ENCODE peak calls at places on chromosome 7, in nine cellular contexts. F, U, A, T, V, X, J, N and I are unnamed samples.

GRCh38 chr7:120168066-120168465 is 104.9 kb upstream of the KCND2 start:
- DNase-seq in V (no peak), U (no peak), T (no peak), N (no peak), X (no peak), A (peak), J (no peak), F (peak), I (no peak)

GRCh38 chr7:104039363-104039762 is 49.9 kb upstream of the RELN start:
- DNase-seq in N (no peak), F (no peak), V (no peak), T (no peak), X (no peak), U (no peak), A (no peak), J (no peak), I (no peak)

GRCh38 chr7:17132726-17133125 is 165.7 kb upstream of the AHR start:
- DNase-seq in A (no peak), T (no peak), U (no peak), X (no peak), F (no peak), V (no peak), N (peak), J (no peak), I (no peak)

GRCh38 chr7:54814401-54814800 is 55.4 kb upstream of the SEC61G start:
- DNase-seq in U (no peak), X (no peak), J (peak), F (peak), N (peak), V (no peak), A (no peak), T (no peak), I (no peak)

GRCh38 chr7:49295136-49295535 is 370.8 kb downstream of the CDC14C start:
- DNase-seq in N (peak), A (peak), X (no peak), V (peak), F (peak), J (no peak), T (no peak), U (no peak), I (peak)

GRCh38 chr7:127809285-127809702 is 157.3 kb downstream of the SND1 start:
- DNase-seq in T (no peak), V (no peak), F (peak), U (no peak), X (no peak), A (peak), N (peak), J (no peak), I (peak)

GRCh38 chr7:23106801-23107713 is 1.5 kb downstream of the KLHL7 start:
- DNase-seq in A (peak), F (no peak), T (no peak), J (no peak), U (no peak), V (no peak), N (peak), X (no peak), I (no peak)

GRCh38 chr7:129612112-129613015 is 844 bp downstream of the NRF1 start:
- DNase-seq in U (peak), A (peak), T (peak), F (peak), N (peak), J (peak), V (no peak), X (peak), I (peak)

GRCh38 chr7:67525588-67525987 is 529.0 kb downstream of the TYW1 start:
- DNase-seq in U (no peak), T (no peak), X (no peak), V (no peak), J (no peak), F (no peak), N (no peak), A (no peak), I (no peak)

GRCh38 chr7:87413951-87414381 is 61.5 kb downstream of the ABCB4 start:
- DNase-seq in V (no peak), X (no peak), J (no peak), N (peak), A (peak), U (no peak), F (peak), T (no peak), I (peak)

GRCh38 chr7:637826-638225 is 88.7 kb upstream of the DNAAF5 start:
- DNase-seq in X (no peak), T (no peak), J (no peak), N (no peak), U (no peak), F (no peak), A (no peak), V (no peak), I (no peak)

GRCh38 chr7:44377681-44378421 is 52.5 kb upstream of the CAMK2B start:
- DNase-seq in N (no peak), U (peak), T (no peak), F (peak), A (peak), J (no peak), X (no peak), V (no peak), I (no peak)

GRCh38 chr7:22373388-22373787 is 16.4 kb upstream of the RAPGEF5 start:
- DNase-seq in N (no peak), U (no peak), A (no peak), X (no peak), J (no peak), T (no peak), V (no peak), F (no peak), I (no peak)

GRCh38 chr7:105693576-105693975 is 112.3 kb upstream of the EFCAB10 start:
- DNase-seq in A (no peak), N (no peak), U (no peak), J (no peak), F (no peak), V (no peak), T (no peak), X (no peak), I (no peak)

GRCh38 chr7:94449151-94449725 is 54.5 kb downstream of the COL1A2 start:
- DNase-seq in V (no peak), F (peak), X (no peak), N (peak), U (peak), A (peak), J (no peak), T (no peak), I (peak)

GRCh38 chr7:138076196-138076595 is at the start of gene AKR1D1:
- DNase-seq in U (no peak), T (no peak), N (no peak), V (no peak), A (no peak), X (no peak), J (no peak), F (no peak), I (no peak)

GRCh38 chr7:107213945-107214344 is 45.1 kb downstream of the HBP1 start:
- DNase-seq in U (no peak), A (no peak), X (no peak), V (no peak), N (no peak), T (no peak), J (no peak), F (no peak), I (no peak)

GRCh38 chr7:13017325-13017853 is 330.0 kb downstream of the ARL4A start:
- DNase-seq in U (no peak), J (no peak), F (peak), A (peak), V (peak), T (no peak), X (no peak), N (peak), I (peak)

GRCh38 chr7:155227004-155227787 is 70.5 kb upstream of the INSIG1 start:
- DNase-seq in V (no peak), T (no peak), F (no peak), U (no peak), A (no peak), J (no peak), X (no peak), N (no peak), I (no peak)

GRCh38 chr7:109552017-109552416 is 982.3 kb downstream of the DNAJB9 start:
- DNase-seq in U (no peak), N (peak), F (no peak), A (no peak), X (no peak), J (no peak), V (no peak), T (no peak), I (peak)

GRCh38 chr7:10412426-10413019 is 561.1 kb upstream of the PHF14 start:
- DNase-seq in T (peak), U (peak), V (peak), X (no peak), A (peak), F (peak), N (peak), J (no peak), I (peak)

GRCh38 chr7:98329100-98329871 is 47.8 kb downstream of the BRI3 start:
- DNase-seq in A (no peak), N (no peak), X (no peak), F (no peak), J (no peak), V (no peak), U (no peak), T (no peak), I (no peak)

GRCh38 chr7:158740657-158741293 is 36.2 kb upstream of the NCAPG2 start:
- DNase-seq in J (peak), F (no peak), T (no peak), N (no peak), X (no peak), V (no peak), A (peak), U (no peak), I (no peak)

GRCh38 chr7:9242604-9243003 is 809.2 kb downstream of the NXPH1 start:
- DNase-seq in A (no peak), F (no peak), V (no peak), X (no peak), U (no peak), N (no peak), J (no peak), T (no peak), I (no peak)

GRCh38 chr7:101564778-101565211 is 64.3 kb downstream of the MYL10 start:
- DNase-seq in A (peak), N (peak), F (peak), T (no peak), V (no peak), X (no peak), U (no peak), J (no peak), I (peak)

GRCh38 chr7:151366872-151367207 is 25.2 kb downstream of the NUB1 start:
- DNase-seq in V (no peak), X (no peak), N (no peak), U (no peak), T (no peak), A (no peak), J (no peak), F (peak), I (no peak)

GRCh38 chr7:44307301-44307900 is 18.0 kb downstream of the CAMK2B start:
- DNase-seq in J (peak), X (no peak), U (peak), V (peak), F (peak), N (peak), T (no peak), A (peak), I (peak)

GRCh38 chr7:14635955-14636354 is 266.6 kb downstream of the DGKB start:
- DNase-seq in A (no peak), V (no peak), N (no peak), F (no peak), U (no peak), T (no peak), X (no peak), J (no peak), I (no peak)

GRCh38 chr7:158863611-158864506 is 7.5 kb downstream of the DYNC2I1 start:
- DNase-seq in U (no peak), T (peak), N (peak), F (peak), X (peak), V (peak), J (peak), A (peak), I (peak)

GRCh38 chr7:155360495-155361362 is 63.1 kb downstream of the INSIG1 start:
- DNase-seq in U (peak), F (no peak), X (no peak), J (no peak), T (no peak), A (no peak), V (no peak), N (no peak), I (no peak)

GRCh38 chr7:111108526-111108925 is 17.6 kb downstream of the LRRN3 start:
- DNase-seq in X (no peak), N (peak), J (no peak), A (peak), V (peak), T (no peak), U (no peak), F (peak), I (no peak)

GRCh38 chr7:100726998-100727761 is 6.2 kb upstream of the ZAN start:
- DNase-seq in U (no peak), T (no peak), V (no peak), A (peak), F (peak), J (no peak), X (no peak), N (no peak), I (no peak)

GRCh38 chr7:158458096-158458495 is 129.5 kb downstream of the PTPRN2 start:
- DNase-seq in A (no peak), X (no peak), J (no peak), V (no peak), U (no peak), F (no peak), N (no peak), T (no peak), I (no peak)

GRCh38 chr7:142279616-142280015 is 21.8 kb upstream of the PRSS58 start:
- DNase-seq in J (no peak), F (no peak), A (no peak), X (no peak), T (no peak), U (no peak), N (no peak), V (no peak), I (no peak)

GRCh38 chr7:55569269-55569663 is 3.0 kb downstream of the VOPP1 start:
- DNase-seq in T (no peak), V (no peak), J (no peak), F (no peak), N (peak), A (no peak), X (no peak), U (peak), I (no peak)